ENCODE peak calls at places on chromosomes 4 and X, in seven cellular contexts. K, N, Q, A, W, P and F are unnamed samples.
A peak's percentile ranks its signal among the peaks of the same experiment; 100 is the strongest.

GRCh38 chrX:15269618-15270521 is at the start of gene ASB9:
- DNase-seq in K (peak; percentile 93), N (no peak), Q (peak; percentile 60), A (peak; percentile 74), W (peak; percentile 16), P (no peak), F (no peak)

GRCh38 chrX:8913665-8914409 is 112.7 kb upstream of the FAM9A start:
- DNase-seq in K (no peak), N (peak; percentile 32), Q (peak; percentile 34), A (no peak), W (no peak), P (no peak), F (no peak)

GRCh38 chr4:17521595-17521994 is 6.6 kb downstream of the CLRN2 start:
- DNase-seq in K (no peak), N (no peak), Q (no peak), A (no peak), W (no peak), P (no peak), F (no peak)

GRCh38 chrX:78035061-78035460 is 65.6 kb upstream of the PGAM4 start:
- DNase-seq in K (no peak), N (no peak), Q (no peak), A (no peak), W (no peak), P (no peak), F (no peak)

GRCh38 chr4:128525939-128526630 is 238.5 kb upstream of the PGRMC2 start:
- DNase-seq in K (peak; percentile 84), N (no peak), Q (no peak), A (no peak), W (no peak), P (no peak), F (no peak)

GRCh38 chr4:138110815-138111214 is 131.3 kb downstream of the SLC7A11 start:
- DNase-seq in K (peak; percentile 45), N (no peak), Q (no peak), A (no peak), W (no peak), P (no peak), F (no peak)

GRCh38 chr4:126404549-126404948 is 1089.8 kb downstream of the FAT4 start:
- DNase-seq in K (no peak), N (no peak), Q (no peak), A (no peak), W (no peak), P (no peak), F (no peak)

GRCh38 chr4:27836505-27836904 is 975.9 kb downstream of the STIM2 start:
- DNase-seq in K (no peak), N (no peak), Q (no peak), A (no peak), W (no peak), P (no peak), F (no peak)

GRCh38 chr4:42392436-42392835 is 4.9 kb upstream of the SHISA3 start:
- DNase-seq in K (no peak), N (no peak), Q (no peak), A (no peak), W (no peak), P (no peak), F (no peak)

GRCh38 chr4:121112530-121112929 is 40.2 kb upstream of the NDNF start:
- DNase-seq in K (no peak), N (no peak), Q (no peak), A (no peak), W (no peak), P (no peak), F (no peak)

GRCh38 chrX:20378291-20378920 is 111.7 kb upstream of the RPS6KA3 start:
- DNase-seq in K (peak; percentile 92), N (no peak), Q (no peak), A (peak; percentile 53), W (no peak), P (no peak), F (no peak)

GRCh38 chrX:140918398-140919043 is 83.9 kb upstream of the SPANXB1 start:
- DNase-seq in K (peak; percentile 70), N (peak; percentile 29), Q (no peak), A (peak; percentile 67), W (no peak), P (no peak), F (peak; percentile 38)

GRCh38 chr4:186074189-186074588 is 5.2 kb downstream of the TLR3 start:
- DNase-seq in K (no peak), N (no peak), Q (peak; percentile 81), A (no peak), W (no peak), P (no peak), F (no peak)

GRCh38 chr4:82652062-82652461 is 90.3 kb upstream of the TMEM150C start:
- DNase-seq in K (peak; percentile 51), N (no peak), Q (no peak), A (no peak), W (no peak), P (no peak), F (no peak)

GRCh38 chr4:144658908-144659307 is 13.0 kb downstream of the HHIP start:
- DNase-seq in K (peak; percentile 44), N (no peak), Q (no peak), A (no peak), W (no peak), P (no peak), F (no peak)

GRCh38 chr4:172177382-172177781 is 364.2 kb downstream of the GALNTL6 start:
- DNase-seq in K (no peak), N (no peak), Q (no peak), A (no peak), W (no peak), P (no peak), F (no peak)

GRCh38 chr4:12242354-12242753 is 813.7 kb upstream of the HS3ST1 start:
- DNase-seq in K (no peak), N (no peak), Q (no peak), A (peak; percentile 40), W (no peak), P (no peak), F (no peak)

GRCh38 chr4:10164877-10165283 is 48.3 kb upstream of the WDR1 start:
- DNase-seq in K (peak; percentile 43), N (no peak), Q (no peak), A (peak; percentile 63), W (no peak), P (no peak), F (peak; percentile 66)

GRCh38 chrX:80285131-80285773 is 135.0 kb upstream of the TENT5D start:
- DNase-seq in K (peak; percentile 71), N (no peak), Q (no peak), A (peak; percentile 63), W (no peak), P (no peak), F (peak; percentile 28)

GRCh38 chr4:80423553-80424224 is 88.2 kb downstream of the CFAP299 start:
- DNase-seq in K (no peak), N (no peak), Q (no peak), A (no peak), W (no peak), P (no peak), F (no peak)

GRCh38 chrX:130171446-130172126 is at the start of gene RAB33A:
- DNase-seq in K (no peak), N (no peak), Q (no peak), A (peak; percentile 21), W (no peak), P (no peak), F (peak; percentile 29)

GRCh38 chrX:8906299-8906698 is 105.1 kb upstream of the FAM9A start:
- DNase-seq in K (no peak), N (no peak), Q (no peak), A (no peak), W (no peak), P (no peak), F (no peak)

GRCh38 chr4:15396157-15396800 is 31.6 kb upstream of the C1QTNF7 start:
- DNase-seq in K (peak; percentile 67), N (no peak), Q (peak; percentile 39), A (peak; percentile 61), W (no peak), P (no peak), F (peak; percentile 54)

GRCh38 chr4:101994247-101994775 is 203.8 kb downstream of the BANK1 start:
- DNase-seq in K (no peak), N (no peak), Q (no peak), A (no peak), W (no peak), P (no peak), F (no peak)

GRCh38 chrX:71178908-71179307 is 34.3 kb downstream of the NLGN3 start:
- DNase-seq in K (peak; percentile 76), N (peak; percentile 34), Q (peak; percentile 44), A (peak; percentile 73), W (no peak), P (peak; percentile 16), F (peak; percentile 38)

DNA sequence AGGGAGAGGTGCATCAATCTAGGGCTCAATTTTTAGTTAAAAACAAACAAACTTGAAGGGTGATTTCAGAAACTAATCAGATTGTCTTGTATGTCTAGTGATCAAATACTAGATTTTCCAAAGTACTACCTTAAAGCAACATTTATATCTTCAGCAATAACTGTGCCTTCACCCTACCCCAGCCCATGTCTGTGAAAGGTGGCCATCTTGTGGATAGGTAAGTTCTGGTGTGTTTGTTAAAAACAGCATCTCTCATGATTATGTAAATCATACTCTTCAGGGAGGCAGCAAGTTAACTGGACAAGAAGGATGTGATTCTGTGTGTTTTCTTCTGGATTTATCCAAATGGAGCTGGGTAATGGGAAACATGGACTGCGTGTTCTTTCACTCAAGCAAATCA is 81.4 kb upstream of the ACSL1 start:
- DNase-seq in K (no peak), N (no peak), Q (no peak), A (no peak), W (no peak), P (no peak), F (no peak)
- TF ChIP-seq CTCF in K (peak; percentile 21), N (no peak), Q (no peak), A (no peak), W (no peak), P (no peak), F (no peak)

GRCh38 chrX:7586126-7586525 is 256.8 kb upstream of the VCX start:
- DNase-seq in K (peak; percentile 53), N (no peak), Q (no peak), A (peak; percentile 27), W (no peak), P (no peak), F (peak; percentile 11)
- TF ChIP-seq CTCF in K (peak; percentile 60), N (peak; percentile 33), Q (no peak), A (peak; percentile 51), W (peak; percentile 75), P (no peak), F (peak; percentile 33)

GRCh38 chr4:100314057-100314456 is 123.8 kb upstream of the DDIT4L start:
- DNase-seq in K (no peak), N (no peak), Q (no peak), A (no peak), W (no peak), P (no peak), F (peak; percentile 16)

GRCh38 chr4:100312615-100313355 is 122.5 kb upstream of the DDIT4L start:
- DNase-seq in K (no peak), N (no peak), Q (no peak), A (no peak), W (no peak), P (no peak), F (no peak)

GRCh38 chr4:100317032-100317864 is 127.0 kb upstream of the DDIT4L start:
- DNase-seq in K (no peak), N (no peak), Q (no peak), A (no peak), W (no peak), P (no peak), F (no peak)
- TF ChIP-seq CTCF in K (no peak), N (no peak), Q (no peak), A (no peak), W (no peak), P (no peak), F (no peak)

GRCh38 chr4:132227349-132228165 is 921.5 kb upstream of the PCDH10 start:
- DNase-seq in K (peak; percentile 76), N (no peak), Q (no peak), A (peak; percentile 90), W (peak; percentile 53), P (no peak), F (peak; percentile 34)

GRCh38 chr4:132228676-132229075 is 920.4 kb upstream of the PCDH10 start:
- DNase-seq in K (no peak), N (no peak), Q (no peak), A (no peak), W (no peak), P (no peak), F (no peak)

GRCh38 chr4:132230025-132230424 is 919.1 kb upstream of the PCDH10 start:
- DNase-seq in K (no peak), N (no peak), Q (no peak), A (no peak), W (no peak), P (no peak), F (no peak)
- TF ChIP-seq CTCF in K (no peak), N (no peak), Q (no peak), A (no peak), W (no peak), P (no peak), F (no peak)